ENCODE peak calls at places on chromosomes 7 and 10, in four cellular contexts. B is IMR-90, I is colonic mucosa, Z is Karpas-422. U is an unnamed sample. For H3K27me3, the result is how much of the 10 kb centered on the place peaks cover.

GRCh38 chr10:588246-589165 is 101.0 kb downstream of the DIP2C start:
- DNase-seq in B (peak), I (no peak), Z (no peak), U (no peak)

GRCh38 chr7:102190777-102191176 is 95.9 kb upstream of the SH2B2 start:
- DNase-seq in B (no peak), I (no peak), Z (no peak), U (no peak)

GRCh38 chr10:86362566-86363183 is 3.9 kb downstream of the GRID1 start:
- DNase-seq in B (no peak), I (no peak), Z (no peak), U (no peak)

GRCh38 chr7:1883834-1884582 is 213.9 kb downstream of the ELFN1 start:
- DNase-seq in B (no peak), I (no peak), Z (no peak), U (no peak)

GRCh38 chr7:98619450-98620321 is 2.6 kb downstream of the NPTX2 start:
- DNase-seq in B (peak), I (no peak), Z (no peak), U (peak)

GRCh38 chr7:156380261-156380660 is 260.3 kb upstream of the RNF32 start:
- DNase-seq in B (no peak), I (no peak), Z (no peak), U (no peak)

GRCh38 chr10:69338547-69339450 is 60.5 kb downstream of the HK1 start:
- DNase-seq in B (no peak), I (no peak), Z (no peak), U (no peak)

GRCh38 chr10:12663863-12664262 is 314.5 kb downstream of the CAMK1D start:
- DNase-seq in B (no peak), I (no peak), Z (no peak), U (peak)

GRCh38 chr7:158051372-158051760 is 536.3 kb downstream of the PTPRN2 start:
- DNase-seq in B (no peak), I (no peak), Z (no peak), U (no peak)

GRCh38 chr10:13717936-13718772 is 131.4 kb downstream of the PRPF18 start:
- DNase-seq in B (peak), I (peak), Z (no peak), U (peak)

GRCh38 chr7:5234852-5235831 is 45.1 kb downstream of the WIPI2 start:
- DNase-seq in B (peak), I (no peak), Z (peak), U (no peak)

GRCh38 chr10:96292971-96293909 is 11.0 kb upstream of the DNTT start:
- DNase-seq in B (peak), I (peak), Z (peak), U (peak)

GRCh38 chr7:43674559-43675436 is 54.5 kb downstream of the COA1 start:
- DNase-seq in B (peak), I (no peak), Z (no peak), U (peak)

GRCh38 chr7:73896454-73896853 is 35.5 kb downstream of the TMEM270 start:
- DNase-seq in B (peak), I (no peak), Z (no peak), U (no peak)

GRCh38 chr10:70122742-70123141 is 9.9 kb downstream of the AIFM2 start:
- DNase-seq in B (peak), I (no peak), Z (no peak), U (no peak)

GRCh38 chr10:25954851-25955250 is 20.8 kb downstream of the MYO3A start:
- DNase-seq in B (no peak), I (no peak), Z (no peak), U (no peak)

GRCh38 chr10:14553434-14553833 is 221.3 kb downstream of the FAM107B start:
- DNase-seq in B (peak), I (no peak), Z (no peak), U (peak)

GRCh38 chr10:44963772-44964633 is 4.4 kb downstream of the RASSF4 start:
- DNase-seq in B (no peak), I (peak), Z (peak), U (peak)

GRCh38 chr7:134533288-134533771 is 6.0 kb downstream of the AKR1B10 start:
- DNase-seq in B (peak), I (no peak), Z (no peak), U (peak)

GRCh38 chr7:133950856-133951255 is 176.3 kb upstream of the LRGUK start:
- DNase-seq in B (no peak), I (no peak), Z (no peak), U (no peak)

GRCh38 chr10:24382979-24383663 is 174.2 kb downstream of the KIAA1217 start:
- DNase-seq in B (no peak), I (peak), Z (no peak), U (no peak)

GRCh38 chr10:119687192-119688032 is 36.2 kb downstream of the BAG3 start:
- DNase-seq in B (no peak), I (no peak), Z (no peak), U (no peak)

GRCh38 chr7:133253522-133253882 is 624 bp downstream of the EXOC4 start:
- DNase-seq in B (peak), I (peak), Z (peak), U (peak)

GRCh38 chr7:93442478-93443224 is 131.9 kb downstream of the CALCR start:
- DNase-seq in B (peak), I (peak), Z (peak), U (peak)

GRCh38 chr10:105643662-105644061 is 1002.6 kb downstream of the SORCS3 start:
- DNase-seq in B (no peak), I (no peak), Z (no peak), U (no peak)

GRCh38 chr7:92608380-92609322 is 18.5 kb upstream of the FAM133B start:
- DNase-seq in B (no peak), I (peak), Z (no peak), U (no peak)

GRCh38 chr10:132696728-132697567 is 89.0 kb downstream of the NKX6-2 start:
- DNase-seq in B (no peak), I (no peak), Z (no peak), U (no peak)

GRCh38 chr7:51144178-51144577 is 172.4 kb downstream of the COBL start:
- DNase-seq in B (no peak), I (peak), Z (no peak), U (no peak)

GRCh38 chr10:122348512-122348911 is 26.0 kb upstream of the PLEKHA1 start:
- DNase-seq in B (no peak), I (no peak), Z (peak), U (no peak)

GRCh38 chr7:2982831-2983230 is 60.8 kb downstream of the CARD11 start:
- DNase-seq in B (no peak), I (no peak), Z (no peak), U (no peak)

GRCh38 chr10:118045842-118046490 is 775 bp downstream of the RAB11FIP2 start:
- DNase-seq in B (peak), I (peak), Z (peak), U (peak)

GRCh38 chr10:15180736-15181135 is 12.2 kb upstream of the NMT2 start:
- DNase-seq in B (no peak), I (no peak), Z (no peak), U (peak)

GRCh38 chr7:81211617-81212016 is 292.8 kb upstream of the SEMA3C start:
- DNase-seq in B (peak), I (no peak), Z (no peak), U (no peak)

GRCh38 chr10:119231654-119232053 is 24.3 kb downstream of the GRK5 start:
- DNase-seq in B (no peak), I (no peak), Z (no peak), U (no peak)

GRCh38 chr10:6878067-6878412 is 298.0 kb upstream of the PRKCQ start:
- DNase-seq in B (no peak), I (no peak), Z (no peak), U (no peak)

GRCh38 chr7:118040562-118040961 is 143.4 kb upstream of the LSM8 start:
- DNase-seq in B (no peak), I (no peak), Z (no peak), U (no peak)

GRCh38 chr10:124093076-124093773 is at the start of gene CHST15:
- DNase-seq in B (no peak), I (no peak), Z (no peak), U (peak)

DNA sequence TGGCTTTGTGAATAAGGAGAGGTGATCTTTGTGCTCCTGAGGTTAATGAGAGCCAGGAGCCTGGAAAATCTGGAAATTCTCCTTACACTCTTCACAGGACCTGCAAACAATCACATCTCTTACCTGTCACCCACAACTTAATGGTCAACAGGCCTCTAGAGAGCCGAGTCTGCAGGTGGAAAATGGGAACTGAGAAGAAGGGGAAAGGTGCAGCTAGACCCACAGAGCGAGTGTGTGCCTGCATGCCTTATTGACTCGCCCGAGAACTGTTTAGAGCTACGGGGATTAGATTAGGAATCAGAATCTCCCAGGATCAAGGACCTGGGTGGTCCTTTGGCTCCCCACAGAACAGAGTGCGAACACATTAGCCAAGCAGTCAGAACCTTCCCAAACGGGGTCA is 329.6 kb downstream of the PTEN start:
- DNase-seq in B (no peak), I (no peak), Z (no peak), U (no peak)
- H3K9ac ChIP-seq in B (no peak), I (no peak), Z (no peak), U (no peak)

GRCh38 chr10:90862908-90863514 is 5.2 kb upstream of the HTR7 start:
- DNase-seq in B (peak), I (no peak), Z (peak), U (peak)
- H3K27me3 ChIP-seq in B (under half), I (under half), Z (under half), U (under half)

GRCh38 chr10:88243847-88244730 is 339.0 kb downstream of the RNLS start:
- DNase-seq in B (peak), I (peak), Z (no peak), U (no peak)
- H3K4me3 ChIP-seq in B (no peak), I (no peak), Z (no peak), U (peak)

GRCh38 chr7:130887182-130888016 is 153.4 kb upstream of the KLF14 start:
- DNase-seq in B (peak), I (no peak), Z (no peak), U (peak)

GRCh38 chr7:130891254-130892094 is 157.5 kb upstream of the KLF14 start:
- DNase-seq in B (peak), I (no peak), Z (no peak), U (peak)

GRCh38 chr7:130888468-130888867 is 154.5 kb upstream of the KLF14 start:
- DNase-seq in B (no peak), I (no peak), Z (no peak), U (no peak)

GRCh38 chr7:130888017-130888371 is 154.0 kb upstream of the KLF14 start:
- DNase-seq in B (no peak), I (no peak), Z (no peak), U (peak)

DNA sequence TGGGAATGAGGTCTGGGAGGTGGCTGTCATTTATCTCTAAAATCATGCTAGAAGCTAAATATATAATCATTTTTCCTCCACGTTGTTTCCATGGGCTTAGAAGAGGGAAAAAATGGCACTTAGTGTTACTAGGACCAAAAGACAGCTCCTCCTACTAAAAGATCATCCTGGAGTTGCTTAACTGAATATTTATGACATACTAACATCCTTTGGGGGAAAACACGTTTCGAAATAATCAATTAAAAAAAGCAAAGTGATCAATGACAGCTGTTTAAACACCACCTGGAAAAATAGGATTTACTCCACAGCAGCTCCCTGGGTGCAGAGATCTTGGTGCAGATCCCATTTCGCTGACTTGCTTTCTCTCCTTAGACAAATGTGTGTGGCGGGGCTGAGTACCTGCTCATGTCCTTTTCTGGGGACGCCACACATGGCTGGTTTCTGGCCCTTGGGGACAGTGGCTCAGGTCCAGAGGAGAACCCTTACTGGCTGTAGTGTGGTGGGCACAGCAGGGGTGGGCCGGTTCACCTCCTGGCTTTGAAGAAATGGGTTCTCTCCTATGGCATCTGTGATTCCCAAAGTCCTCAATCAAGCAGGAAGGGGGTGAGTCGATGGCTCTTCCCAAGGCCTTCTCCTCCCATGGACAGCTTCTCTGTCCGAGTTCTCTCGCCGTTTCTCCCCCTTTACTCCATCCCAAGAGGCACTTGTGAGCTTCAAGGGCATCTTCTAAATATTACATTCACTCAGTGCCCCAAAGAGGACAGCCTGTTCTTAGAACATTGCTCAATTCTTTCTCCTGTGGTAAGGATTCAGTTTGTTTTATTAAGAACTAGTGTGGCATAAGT is 156.4 kb upstream of the KLF14 start:
- DNase-seq in B (no peak), I (no peak), Z (no peak), U (peak)
- H3K9ac ChIP-seq in B (peak), I (no peak), Z (no peak), U (peak)

GRCh38 chr10:88835095-88835909 is 16.3 kb downstream of the ANKRD22 start:
- DNase-seq in B (peak), I (peak), Z (peak), U (peak)
- H3K27me3 ChIP-seq in B (under half), I (under half), Z (under half), U (under half)